ENCODE peak calls at places on chromosomes 12 and 14, in five cellular contexts. One of them, this sample, is unnamed.

GRCh38 chr14:50001146-50001998 is 108.5 kb downstream of the ARF6 start:
- DNase-seq in astrocyte of the cerebellum: peak; percentile 42
- DNase-seq in RWPE1: peak; percentile 86
- DNase-seq in head of caudate nucleus: no peak
- DNase-seq in foreskin keratinocyte: peak; percentile 97
- DNase-seq in this sample: peak; percentile 65

GRCh38 chr12:5166976-5167375 is 123.3 kb downstream of the KCNA5 start:
- DNase-seq in head of caudate nucleus: no peak
- DNase-seq in RWPE1: no peak
- DNase-seq in astrocyte of the cerebellum: peak; percentile 92
- DNase-seq in foreskin keratinocyte: peak; percentile 88
- DNase-seq in this sample: no peak

GRCh38 chr14:35766700-35767082 is 42.4 kb downstream of the RALGAPA1 start:
- DNase-seq in RWPE1: no peak
- DNase-seq in foreskin keratinocyte: no peak
- DNase-seq in head of caudate nucleus: no peak
- DNase-seq in astrocyte of the cerebellum: no peak
- DNase-seq in this sample: no peak

GRCh38 chr14:75427482-75428229 is at the start of gene JDP2:
- DNase-seq in astrocyte of the cerebellum: peak; percentile 28
- DNase-seq in head of caudate nucleus: peak; percentile 91
- DNase-seq in RWPE1: peak; percentile 76
- DNase-seq in foreskin keratinocyte: peak; percentile 38
- DNase-seq in this sample: peak; percentile 24

GRCh38 chr14:39368261-39368959 is 63.8 kb downstream of the FBXO33 start:
- DNase-seq in foreskin keratinocyte: peak; percentile 27
- DNase-seq in RWPE1: peak; percentile 43
- DNase-seq in astrocyte of the cerebellum: peak; percentile 86
- DNase-seq in head of caudate nucleus: peak; percentile 78
- DNase-seq in this sample: peak; percentile 84

GRCh38 chr12:115004469-115005146 is 320.6 kb upstream of the TBX3 start:
- DNase-seq in RWPE1: no peak
- DNase-seq in foreskin keratinocyte: no peak
- DNase-seq in astrocyte of the cerebellum: no peak
- DNase-seq in head of caudate nucleus: no peak
- DNase-seq in this sample: no peak

GRCh38 chr14:38089123-38089522 is 118.6 kb upstream of the SSTR1 start:
- DNase-seq in foreskin keratinocyte: no peak
- DNase-seq in astrocyte of the cerebellum: no peak
- DNase-seq in RWPE1: no peak
- DNase-seq in head of caudate nucleus: no peak
- DNase-seq in this sample: no peak

GRCh38 chr14:92487513-92488133 is 26.0 kb upstream of the RIN3 start:
- DNase-seq in foreskin keratinocyte: no peak
- DNase-seq in RWPE1: no peak
- DNase-seq in astrocyte of the cerebellum: no peak
- DNase-seq in head of caudate nucleus: no peak
- DNase-seq in this sample: no peak

GRCh38 chr12:47801170-47801903 is 18.4 kb downstream of the HDAC7 start:
- DNase-seq in astrocyte of the cerebellum: no peak
- DNase-seq in foreskin keratinocyte: no peak
- DNase-seq in head of caudate nucleus: no peak
- DNase-seq in RWPE1: no peak
- DNase-seq in this sample: no peak

GRCh38 chr12:70660620-70661219 is 23.5 kb upstream of the PTPRB start:
- DNase-seq in RWPE1: peak; percentile 14
- DNase-seq in head of caudate nucleus: no peak
- DNase-seq in foreskin keratinocyte: peak; percentile 92
- DNase-seq in astrocyte of the cerebellum: no peak
- DNase-seq in this sample: no peak

GRCh38 chr14:30657606-30658163 is 35.6 kb downstream of the SCFD1 start:
- DNase-seq in RWPE1: no peak
- DNase-seq in astrocyte of the cerebellum: no peak
- DNase-seq in head of caudate nucleus: no peak
- DNase-seq in foreskin keratinocyte: no peak
- DNase-seq in this sample: no peak

GRCh38 chr14:65137648-65138317 is 35.5 kb upstream of the MAX start:
- DNase-seq in head of caudate nucleus: no peak
- DNase-seq in foreskin keratinocyte: peak; percentile 59
- DNase-seq in astrocyte of the cerebellum: no peak
- DNase-seq in RWPE1: peak; percentile 34
- DNase-seq in this sample: no peak

GRCh38 chr12:4434299-4434698 is 11.3 kb downstream of the FGF6 start:
- DNase-seq in astrocyte of the cerebellum: no peak
- DNase-seq in foreskin keratinocyte: no peak
- DNase-seq in head of caudate nucleus: peak; percentile 24
- DNase-seq in RWPE1: no peak
- DNase-seq in this sample: no peak

GRCh38 chr12:113955109-113955970 is 10.8 kb downstream of the RBM19 start:
- DNase-seq in foreskin keratinocyte: peak; percentile 12
- DNase-seq in astrocyte of the cerebellum: no peak
- DNase-seq in head of caudate nucleus: no peak
- DNase-seq in RWPE1: peak; percentile 39
- DNase-seq in this sample: no peak

GRCh38 chr12:57254506-57255280 is 3.7 kb upstream of the STAC3 start:
- DNase-seq in foreskin keratinocyte: no peak
- DNase-seq in RWPE1: no peak
- DNase-seq in head of caudate nucleus: no peak
- DNase-seq in astrocyte of the cerebellum: no peak
- DNase-seq in this sample: no peak

GRCh38 chr12:128570191-128571065 is 253.3 kb downstream of the SLC15A4 start:
- DNase-seq in astrocyte of the cerebellum: no peak
- DNase-seq in head of caudate nucleus: no peak
- DNase-seq in foreskin keratinocyte: no peak
- DNase-seq in RWPE1: no peak
- DNase-seq in this sample: no peak

GRCh38 chr12:52235822-52236291 is 2.8 kb downstream of the KRT7 start:
- DNase-seq in head of caudate nucleus: no peak
- DNase-seq in foreskin keratinocyte: no peak
- DNase-seq in astrocyte of the cerebellum: no peak
- DNase-seq in RWPE1: peak; percentile 1
- DNase-seq in this sample: peak; percentile 98

GRCh38 chr14:104680806-104681688 is 8.4 kb upstream of the INF2 start:
- DNase-seq in head of caudate nucleus: peak; percentile 95
- DNase-seq in RWPE1: peak; percentile 72
- DNase-seq in foreskin keratinocyte: peak; percentile 82
- DNase-seq in astrocyte of the cerebellum: no peak
- DNase-seq in this sample: no peak

GRCh38 chr12:104312654-104313053 is 9.1 kb downstream of the EID3 start:
- DNase-seq in astrocyte of the cerebellum: no peak
- DNase-seq in foreskin keratinocyte: no peak
- DNase-seq in head of caudate nucleus: no peak
- DNase-seq in RWPE1: no peak
- DNase-seq in this sample: no peak

GRCh38 chr14:100084591-100084990 is 19.4 kb downstream of the EVL start:
- DNase-seq in head of caudate nucleus: no peak
- DNase-seq in astrocyte of the cerebellum: no peak
- DNase-seq in RWPE1: no peak
- DNase-seq in foreskin keratinocyte: no peak
- DNase-seq in this sample: no peak

GRCh38 chr12:10153271-10154144 is 18.4 kb downstream of the OLR1 start:
- DNase-seq in head of caudate nucleus: peak; percentile 89
- DNase-seq in foreskin keratinocyte: peak; percentile 48
- DNase-seq in astrocyte of the cerebellum: peak; percentile 42
- DNase-seq in RWPE1: no peak
- DNase-seq in this sample: peak; percentile 64

This sample was measured in NCI-H146.